ENCODE peak calls at places on chromosomes 16 and 17, in four cellular contexts. J, X, W and R are unnamed samples.

GRCh38 chr17:11487469-11487868 is 110.8 kb upstream of the DNAH9 start:
- DNase-seq in J (no peak), X (peak), W (no peak), R (no peak)

GRCh38 chr17:75557075-75557851 is 30.3 kb upstream of the MYO15B start:
- DNase-seq in J (no peak), X (no peak), W (peak), R (no peak)

GRCh38 chr17:45338996-45339535 is 22.2 kb upstream of the MAP3K14 start:
- DNase-seq in J (no peak), X (no peak), W (no peak), R (no peak)

GRCh38 chr16:22383827-22384226 is 9.4 kb upstream of the CDR2 start:
- DNase-seq in J (no peak), X (no peak), W (no peak), R (no peak)

GRCh38 chr16:77788196-77789084 is at the start of gene VAT1L:
- DNase-seq in J (no peak), X (peak), W (peak), R (no peak)

GRCh38 chr17:61005358-61005757 is 327.7 kb downstream of the BCAS3 start:
- DNase-seq in J (no peak), X (no peak), W (no peak), R (no peak)

GRCh38 chr17:20159406-20160075 is 150.4 kb downstream of the SPECC1 start:
- DNase-seq in J (no peak), X (no peak), W (no peak), R (no peak)

GRCh38 chr17:8151641-8152111 is 528 bp downstream of the PER1 start:
- DNase-seq in J (no peak), X (peak), W (peak), R (peak)

GRCh38 chr16:14322186-14322585 is 251.1 kb downstream of the MRTFB start:
- DNase-seq in J (no peak), X (no peak), W (no peak), R (no peak)